ENCODE peak calls at places on chromosome 11, in four cellular contexts. One of them, this sample, is unnamed.
A peak's percentile ranks its signal among the peaks of the same experiment; 100 is the strongest.

GRCh38 chr11:43269229-43269928 is 42.4 kb upstream of the API5 start:
- DNase-seq in HL-60: no peak
- DNase-seq in GM12891: no peak
- DNase-seq in GM12878: no peak
- DNase-seq in this sample: no peak

GRCh38 chr11:75195164-75195962 is 44.5 kb downstream of the SLCO2B1 start:
- DNase-seq in HL-60: no peak
- DNase-seq in GM12891: no peak
- DNase-seq in GM12878: no peak
- DNase-seq in this sample: no peak

GRCh38 chr11:82718307-82718706 is 15.4 kb downstream of the FAM181B start:
- DNase-seq in HL-60: no peak
- DNase-seq in GM12891: peak; percentile 18
- DNase-seq in GM12878: no peak
- DNase-seq in this sample: peak; percentile 37

GRCh38 chr11:121443688-121444275 is 8.3 kb upstream of the SORL1 start:
- DNase-seq in HL-60: no peak
- DNase-seq in GM12891: no peak
- DNase-seq in GM12878: no peak
- DNase-seq in this sample: no peak

GRCh38 chr11:20070459-20070858 is 89.8 kb downstream of the DBX1 start:
- DNase-seq in HL-60: no peak
- DNase-seq in GM12891: no peak
- DNase-seq in GM12878: no peak
- DNase-seq in this sample: no peak

GRCh38 chr11:120524536-120525085 is 13.1 kb downstream of the GRIK4 start:
- DNase-seq in HL-60: no peak
- DNase-seq in GM12891: no peak
- DNase-seq in GM12878: no peak
- DNase-seq in this sample: no peak

GRCh38 chr11:107591446-107592236 is 694 bp downstream of the ELMOD1 start:
- DNase-seq in HL-60: no peak
- DNase-seq in GM12891: peak; percentile 30
- DNase-seq in GM12878: no peak
- DNase-seq in this sample: no peak

GRCh38 chr11:83054001-83054400 is 17.7 kb downstream of the RAB30 start:
- DNase-seq in HL-60: no peak
- DNase-seq in GM12891: no peak
- DNase-seq in GM12878: no peak
- DNase-seq in this sample: no peak

GRCh38 chr11:295351-296205 is 3.7 kb downstream of the IFITM5 start:
- DNase-seq in HL-60: no peak
- DNase-seq in GM12891: no peak
- DNase-seq in GM12878: no peak
- DNase-seq in this sample: no peak

GRCh38 chr11:92269021-92269420 is 44.4 kb downstream of the FAT3 start:
- DNase-seq in HL-60: no peak
- DNase-seq in GM12891: no peak
- DNase-seq in GM12878: no peak
- DNase-seq in this sample: no peak

GRCh38 chr11:47863189-47863892 is 15.2 kb upstream of the NUP160 start:
- DNase-seq in HL-60: no peak
- DNase-seq in GM12891: no peak
- DNase-seq in GM12878: no peak
- DNase-seq in this sample: peak; percentile 22

GRCh38 chr11:19444231-19444630 is 203.5 kb upstream of the E2F8 start:
- DNase-seq in HL-60: no peak
- DNase-seq in GM12891: no peak
- DNase-seq in GM12878: no peak
- DNase-seq in this sample: no peak

DNA sequence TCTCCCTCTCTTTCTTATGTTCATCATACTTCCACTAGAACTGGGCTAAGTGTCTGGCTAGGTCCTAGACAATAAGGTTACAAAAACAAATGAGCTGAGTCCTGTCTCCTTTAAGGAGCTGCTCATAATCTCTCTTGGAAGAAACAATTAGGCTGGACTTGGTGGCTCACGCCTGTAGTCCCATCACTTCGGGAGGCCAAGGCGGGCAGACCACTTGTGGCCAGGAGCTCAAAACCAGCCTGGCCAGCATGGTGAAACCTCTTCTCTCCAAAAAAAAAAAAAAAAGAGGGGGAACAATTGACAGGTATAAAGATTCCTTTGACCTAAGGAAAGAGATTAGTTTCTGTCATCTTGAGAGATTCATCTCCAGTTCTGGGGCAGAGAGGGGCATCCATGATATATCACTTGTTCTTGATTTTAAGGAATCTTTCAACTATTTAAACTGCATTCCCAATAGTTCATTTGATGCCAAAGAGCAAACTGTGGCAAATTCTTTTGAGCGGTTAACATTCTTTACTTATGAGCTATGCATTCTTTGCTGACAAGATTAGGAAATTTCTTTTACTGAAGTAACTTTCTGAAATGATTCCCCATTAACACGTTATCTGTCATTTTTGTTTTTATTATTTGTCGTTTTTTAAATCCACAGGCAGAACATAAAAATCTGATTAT is 125.5 kb downstream of the C11orf87 start:
- DNase-seq in HL-60: no peak
- DNase-seq in GM12891: no peak
- DNase-seq in GM12878: no peak
- DNase-seq in this sample: no peak
- TF ChIP-seq SPI1 in HL-60: no peak
- TF ChIP-seq SPI1 in GM12891: no peak
- TF ChIP-seq SPI1 in GM12878: no peak
- TF ChIP-seq SPI1 in this sample: no peak

GRCh38 chr11:73194593-73194992 is 23.5 kb upstream of the P2RY2 start:
- DNase-seq in HL-60: no peak
- DNase-seq in GM12891: no peak
- DNase-seq in GM12878: no peak
- DNase-seq in this sample: no peak
- TF ChIP-seq SPI1 in HL-60: no peak
- TF ChIP-seq SPI1 in GM12891: no peak
- TF ChIP-seq SPI1 in GM12878: no peak
- TF ChIP-seq SPI1 in this sample: no peak

GRCh38 chr11:12968101-12968500 is 41.0 kb upstream of the RASSF10 start:
- DNase-seq in HL-60: no peak
- DNase-seq in GM12891: no peak
- DNase-seq in GM12878: no peak
- DNase-seq in this sample: no peak
- TF ChIP-seq SPI1 in HL-60: no peak
- TF ChIP-seq SPI1 in GM12891: no peak
- TF ChIP-seq SPI1 in GM12878: no peak
- TF ChIP-seq SPI1 in this sample: no peak

GRCh38 chr11:65651589-65652510 is 10.9 kb downstream of the RELA start:
- DNase-seq in HL-60: no peak
- DNase-seq in GM12891: no peak
- DNase-seq in GM12878: no peak
- DNase-seq in this sample: peak; percentile 77
- TF ChIP-seq SPI1 in HL-60: no peak
- TF ChIP-seq SPI1 in GM12891: no peak
- TF ChIP-seq SPI1 in GM12878: no peak
- TF ChIP-seq SPI1 in this sample: no peak

DNA sequence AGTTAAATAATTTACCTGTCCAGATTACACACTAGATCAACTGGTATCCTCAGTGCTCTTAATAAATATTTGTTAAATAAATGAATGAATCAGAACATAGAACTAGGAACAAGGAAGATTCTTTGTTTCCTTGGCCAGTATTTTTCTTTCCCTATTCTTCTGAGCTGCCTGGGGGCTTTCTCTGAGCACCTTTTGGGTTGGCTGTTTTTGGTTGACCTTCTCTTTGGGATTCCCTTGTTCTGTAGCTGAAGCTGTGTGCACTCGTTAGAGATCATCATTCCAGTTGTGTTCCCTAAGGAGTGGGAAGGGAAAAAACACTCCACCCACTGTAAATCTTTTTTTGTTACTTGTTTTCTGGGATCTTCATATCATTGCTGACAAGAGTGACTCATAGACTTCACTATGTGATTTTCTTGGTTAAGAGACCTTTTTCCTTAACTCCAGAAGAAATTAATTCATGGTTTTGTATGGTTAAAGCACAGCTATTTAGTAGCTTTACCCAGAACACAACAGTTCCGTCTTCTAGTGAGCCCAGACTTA is 84.3 kb downstream of the STIM1 start:
- DNase-seq in HL-60: no peak
- DNase-seq in GM12891: no peak
- DNase-seq in GM12878: no peak
- DNase-seq in this sample: no peak
- TF ChIP-seq SPI1 in HL-60: no peak
- TF ChIP-seq SPI1 in GM12891: no peak
- TF ChIP-seq SPI1 in GM12878: no peak
- TF ChIP-seq SPI1 in this sample: no peak

DNA sequence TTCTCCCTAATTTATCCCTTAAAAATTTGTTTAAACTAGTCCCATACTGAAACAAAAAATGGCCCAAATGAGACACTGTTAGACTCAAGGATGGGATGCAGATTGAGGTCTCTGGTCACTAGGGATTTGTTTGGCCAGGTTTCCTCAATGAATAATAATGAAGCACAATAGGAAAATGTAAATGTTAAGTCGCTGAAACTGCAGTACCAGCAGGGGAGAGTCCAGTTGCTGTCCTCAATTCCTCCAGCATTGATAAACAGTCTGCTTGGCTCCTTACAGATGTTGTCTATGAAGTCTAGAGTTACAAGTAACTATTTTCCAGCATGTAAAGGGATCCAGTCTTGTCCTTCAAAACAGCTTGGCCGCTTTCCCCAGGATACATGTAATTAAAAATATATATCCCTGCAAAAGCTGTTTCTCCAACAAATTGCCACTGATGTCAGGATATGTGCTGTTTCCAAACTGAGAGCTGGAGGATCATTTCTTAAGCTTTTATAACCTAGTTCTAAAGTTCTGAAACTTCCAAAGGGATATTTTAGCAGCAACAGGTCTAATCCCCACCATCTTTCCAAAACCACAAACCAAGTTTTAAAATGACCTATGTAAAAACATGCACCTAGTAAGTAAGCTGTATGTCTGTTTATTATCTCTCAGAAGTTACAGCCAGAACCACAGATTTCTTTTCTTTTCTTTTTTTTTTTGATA is 2.1 kb downstream of the FZD4 start:
- DNase-seq in HL-60: no peak
- DNase-seq in GM12891: no peak
- DNase-seq in GM12878: no peak
- DNase-seq in this sample: no peak
- TF ChIP-seq SPI1 in HL-60: no peak
- TF ChIP-seq SPI1 in GM12891: no peak
- TF ChIP-seq SPI1 in GM12878: no peak
- TF ChIP-seq SPI1 in this sample: no peak

GRCh38 chr11:1943977-1944376 is 3.2 kb upstream of the MRPL23 start:
- DNase-seq in HL-60: no peak
- DNase-seq in GM12891: no peak
- DNase-seq in GM12878: no peak
- DNase-seq in this sample: no peak

GRCh38 chr11:1938343-1939005 is 8.7 kb upstream of the MRPL23 start:
- DNase-seq in HL-60: no peak
- DNase-seq in GM12891: peak; percentile 25
- DNase-seq in GM12878: no peak
- DNase-seq in this sample: no peak

GRCh38 chr11:1943576-1943975 is 3.6 kb upstream of the MRPL23 start:
- DNase-seq in HL-60: no peak
- DNase-seq in GM12891: no peak
- DNase-seq in GM12878: no peak
- DNase-seq in this sample: no peak

GRCh38 chr11:1939006-1939626 is 8.0 kb upstream of the MRPL23 start:
- DNase-seq in HL-60: no peak
- DNase-seq in GM12891: peak; percentile 44
- DNase-seq in GM12878: no peak
- DNase-seq in this sample: peak; percentile 39

GRCh38 chr11:1942541-1943260 is 4.4 kb upstream of the MRPL23 start:
- DNase-seq in HL-60: no peak
- DNase-seq in GM12891: no peak
- DNase-seq in GM12878: no peak
- DNase-seq in this sample: no peak
- TF ChIP-seq SPI1 in HL-60: no peak
- TF ChIP-seq SPI1 in GM12891: no peak
- TF ChIP-seq SPI1 in GM12878: no peak
- TF ChIP-seq SPI1 in this sample: no peak

GRCh38 chr11:8219257-8220021 is 44.2 kb downstream of the LMO1 start:
- DNase-seq in HL-60: peak; percentile 13
- DNase-seq in GM12891: peak; percentile 48
- DNase-seq in GM12878: no peak
- DNase-seq in this sample: peak; percentile 72
- TF ChIP-seq SPI1 in HL-60: no peak
- TF ChIP-seq SPI1 in GM12891: no peak
- TF ChIP-seq SPI1 in GM12878: no peak
- TF ChIP-seq SPI1 in this sample: no peak